ENCODE peak calls at places on chromosomes 3 and 15, in eight cellular contexts. One of them, this sample, is unnamed. For H3K4me1, the result is how much of the 10 kb centered on the place peaks cover.

GRCh38 chr3:126528419-126528799 is 4.5 kb downstream of the CHST13 start:
- DNase-seq in uterus: no peak
- DNase-seq in heart left ventricle: no peak
- DNase-seq in CD4-positive, CD25-positive, alpha-beta regulatory T cell: no peak
- DNase-seq in hepatocyte: no peak
- DNase-seq in esophagus squamous epithelium: no peak
- DNase-seq in PC-9: no peak
- DNase-seq in GM23338: no peak
- DNase-seq in this sample: no peak

GRCh38 chr3:14322667-14323295 is 79.6 kb upstream of the SLC6A6 start:
- DNase-seq in uterus: no peak
- DNase-seq in heart left ventricle: no peak
- DNase-seq in CD4-positive, CD25-positive, alpha-beta regulatory T cell: no peak
- DNase-seq in hepatocyte: no peak
- DNase-seq in esophagus squamous epithelium: no peak
- DNase-seq in PC-9: no peak
- DNase-seq in GM23338: no peak
- DNase-seq in this sample: no peak

GRCh38 chr3:52934626-52935530 is 37.5 kb upstream of the STIMATE start:
- DNase-seq in uterus: peak
- DNase-seq in heart left ventricle: peak
- DNase-seq in CD4-positive, CD25-positive, alpha-beta regulatory T cell: peak
- DNase-seq in hepatocyte: peak
- DNase-seq in esophagus squamous epithelium: no peak
- DNase-seq in PC-9: no peak
- DNase-seq in GM23338: peak
- DNase-seq in this sample: peak

GRCh38 chr3:143595456-143596077 is 252.7 kb downstream of the SLC9A9 start:
- DNase-seq in uterus: no peak
- DNase-seq in heart left ventricle: no peak
- DNase-seq in CD4-positive, CD25-positive, alpha-beta regulatory T cell: no peak
- DNase-seq in hepatocyte: no peak
- DNase-seq in esophagus squamous epithelium: no peak
- DNase-seq in PC-9: no peak
- DNase-seq in GM23338: no peak
- DNase-seq in this sample: no peak

GRCh38 chr15:78981532-78982313 is 36.9 kb upstream of the CTSH start:
- DNase-seq in uterus: no peak
- DNase-seq in heart left ventricle: no peak
- DNase-seq in CD4-positive, CD25-positive, alpha-beta regulatory T cell: no peak
- DNase-seq in hepatocyte: no peak
- DNase-seq in esophagus squamous epithelium: no peak
- DNase-seq in PC-9: no peak
- DNase-seq in GM23338: no peak
- DNase-seq in this sample: no peak

GRCh38 chr3:131107637-131108433 is 81.2 kb downstream of the NEK11 start:
- DNase-seq in uterus: no peak
- DNase-seq in heart left ventricle: no peak
- DNase-seq in CD4-positive, CD25-positive, alpha-beta regulatory T cell: no peak
- DNase-seq in hepatocyte: no peak
- DNase-seq in esophagus squamous epithelium: no peak
- DNase-seq in PC-9: no peak
- DNase-seq in GM23338: no peak
- DNase-seq in this sample: no peak

GRCh38 chr3:195236076-195236798 is 34.7 kb downstream of the XXYLT1 start:
- DNase-seq in uterus: peak
- DNase-seq in heart left ventricle: no peak
- DNase-seq in CD4-positive, CD25-positive, alpha-beta regulatory T cell: no peak
- DNase-seq in hepatocyte: no peak
- DNase-seq in esophagus squamous epithelium: no peak
- DNase-seq in PC-9: no peak
- DNase-seq in GM23338: no peak
- DNase-seq in this sample: no peak

GRCh38 chr15:42736178-42736792 is 643 bp downstream of the CDAN1 start:
- DNase-seq in uterus: no peak
- DNase-seq in heart left ventricle: no peak
- DNase-seq in CD4-positive, CD25-positive, alpha-beta regulatory T cell: peak
- DNase-seq in hepatocyte: peak
- DNase-seq in esophagus squamous epithelium: no peak
- DNase-seq in PC-9: no peak
- DNase-seq in GM23338: peak
- DNase-seq in this sample: peak

GRCh38 chr3:115876860-115877646 is 253.7 kb downstream of the GAP43 start:
- DNase-seq in uterus: no peak
- DNase-seq in heart left ventricle: no peak
- DNase-seq in CD4-positive, CD25-positive, alpha-beta regulatory T cell: no peak
- DNase-seq in hepatocyte: no peak
- DNase-seq in esophagus squamous epithelium: no peak
- DNase-seq in PC-9: no peak
- DNase-seq in GM23338: no peak
- DNase-seq in this sample: no peak

GRCh38 chr3:95338446-95338845 is 1275.6 kb downstream of the NSUN3 start:
- DNase-seq in uterus: no peak
- DNase-seq in heart left ventricle: no peak
- DNase-seq in CD4-positive, CD25-positive, alpha-beta regulatory T cell: no peak
- DNase-seq in hepatocyte: no peak
- DNase-seq in esophagus squamous epithelium: no peak
- DNase-seq in PC-9: no peak
- DNase-seq in GM23338: no peak
- DNase-seq in this sample: no peak

DNA sequence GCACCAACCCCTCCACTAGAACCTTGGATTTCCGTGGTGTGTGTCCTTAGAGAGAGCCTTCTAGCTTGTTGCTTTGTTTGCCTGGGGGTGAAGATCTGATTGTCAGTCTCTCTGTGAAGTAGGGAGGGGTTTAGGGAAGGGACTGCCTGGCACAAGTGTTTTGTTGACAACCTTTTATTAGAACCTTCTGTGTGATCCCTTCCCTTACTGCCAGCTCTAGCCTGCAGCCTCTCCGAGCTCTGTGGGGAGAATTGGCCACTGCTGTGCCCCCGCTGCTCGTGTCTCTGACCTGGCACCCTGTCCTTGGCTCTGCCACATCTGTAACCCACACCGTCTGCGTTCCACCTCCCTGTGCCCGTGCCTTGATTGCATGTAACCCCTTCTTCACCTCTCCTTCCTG is 30.9 kb upstream of the PCSK6 start:
- DNase-seq in uterus: no peak
- DNase-seq in heart left ventricle: no peak
- DNase-seq in CD4-positive, CD25-positive, alpha-beta regulatory T cell: no peak
- DNase-seq in hepatocyte: no peak
- DNase-seq in esophagus squamous epithelium: no peak
- DNase-seq in PC-9: no peak
- DNase-seq in GM23338: no peak
- DNase-seq in this sample: no peak
- H3K4me1 ChIP-seq in uterus: under half
- H3K4me1 ChIP-seq in heart left ventricle: under half
- H3K4me1 ChIP-seq in CD4-positive, CD25-positive, alpha-beta regulatory T cell: under half
- H3K4me1 ChIP-seq in hepatocyte: under half
- H3K4me1 ChIP-seq in esophagus squamous epithelium: under half
- H3K4me1 ChIP-seq in PC-9: under half
- H3K4me1 ChIP-seq in GM23338: under half
- H3K4me1 ChIP-seq in this sample: under half

DNA sequence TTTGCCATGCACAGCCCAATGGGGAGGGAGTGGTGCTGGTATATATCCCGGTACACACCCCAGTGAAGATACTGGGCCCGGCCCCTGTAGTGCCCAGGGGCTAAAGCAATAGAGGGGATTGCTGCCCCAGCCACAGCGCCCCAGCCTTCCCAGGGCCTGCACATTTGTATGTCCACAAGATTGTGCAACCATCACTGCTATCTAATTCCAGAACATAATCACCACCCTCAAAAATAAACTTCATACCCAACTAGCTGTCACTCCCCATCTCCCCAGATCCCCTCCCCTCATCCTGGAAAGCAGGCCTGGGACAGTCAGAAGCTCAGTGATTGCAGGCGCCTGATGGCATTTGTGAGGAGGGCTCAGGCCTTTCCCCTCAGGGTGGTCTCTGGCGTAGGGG is 13.5 kb downstream of the GNAI2 start:
- DNase-seq in uterus: no peak
- DNase-seq in heart left ventricle: no peak
- DNase-seq in CD4-positive, CD25-positive, alpha-beta regulatory T cell: no peak
- DNase-seq in hepatocyte: no peak
- DNase-seq in esophagus squamous epithelium: no peak
- DNase-seq in PC-9: no peak
- DNase-seq in GM23338: no peak
- DNase-seq in this sample: no peak
- H3K4me1 ChIP-seq in uterus: under half
- H3K4me1 ChIP-seq in heart left ventricle: half or more
- H3K4me1 ChIP-seq in CD4-positive, CD25-positive, alpha-beta regulatory T cell: half or more
- H3K4me1 ChIP-seq in hepatocyte: under half
- H3K4me1 ChIP-seq in esophagus squamous epithelium: half or more
- H3K4me1 ChIP-seq in PC-9: under half
- H3K4me1 ChIP-seq in GM23338: under half
- H3K4me1 ChIP-seq in this sample: half or more

GRCh38 chr3:42843730-42844713 is 31.7 kb downstream of the CYP8B1 start:
- DNase-seq in uterus: peak
- DNase-seq in heart left ventricle: no peak
- DNase-seq in CD4-positive, CD25-positive, alpha-beta regulatory T cell: no peak
- DNase-seq in hepatocyte: no peak
- DNase-seq in esophagus squamous epithelium: no peak
- DNase-seq in PC-9: no peak
- DNase-seq in GM23338: peak
- DNase-seq in this sample: no peak
- H3K4me1 ChIP-seq in uterus: under half
- H3K4me1 ChIP-seq in heart left ventricle: under half
- H3K4me1 ChIP-seq in CD4-positive, CD25-positive, alpha-beta regulatory T cell: under half
- H3K4me1 ChIP-seq in hepatocyte: under half
- H3K4me1 ChIP-seq in esophagus squamous epithelium: under half
- H3K4me1 ChIP-seq in PC-9: under half
- H3K4me1 ChIP-seq in GM23338: under half
- H3K4me1 ChIP-seq in this sample: under half

GRCh38 chr3:69326821-69327433 is 59.0 kb downstream of the FRMD4B start:
- DNase-seq in uterus: no peak
- DNase-seq in heart left ventricle: no peak
- DNase-seq in CD4-positive, CD25-positive, alpha-beta regulatory T cell: peak
- DNase-seq in hepatocyte: no peak
- DNase-seq in esophagus squamous epithelium: no peak
- DNase-seq in PC-9: no peak
- DNase-seq in GM23338: no peak
- DNase-seq in this sample: peak
- H3K4me1 ChIP-seq in uterus: under half
- H3K4me1 ChIP-seq in heart left ventricle: half or more
- H3K4me1 ChIP-seq in CD4-positive, CD25-positive, alpha-beta regulatory T cell: under half
- H3K4me1 ChIP-seq in hepatocyte: under half
- H3K4me1 ChIP-seq in esophagus squamous epithelium: under half
- H3K4me1 ChIP-seq in PC-9: under half
- H3K4me1 ChIP-seq in GM23338: under half
- H3K4me1 ChIP-seq in this sample: under half

GRCh38 chr3:137766069-137766960 is 2.2 kb downstream of the SOX14 start:
- DNase-seq in uterus: no peak
- DNase-seq in heart left ventricle: no peak
- DNase-seq in CD4-positive, CD25-positive, alpha-beta regulatory T cell: no peak
- DNase-seq in hepatocyte: no peak
- DNase-seq in esophagus squamous epithelium: no peak
- DNase-seq in PC-9: no peak
- DNase-seq in GM23338: peak
- DNase-seq in this sample: no peak
- H3K4me1 ChIP-seq in uterus: under half
- H3K4me1 ChIP-seq in heart left ventricle: under half
- H3K4me1 ChIP-seq in CD4-positive, CD25-positive, alpha-beta regulatory T cell: under half
- H3K4me1 ChIP-seq in hepatocyte: under half
- H3K4me1 ChIP-seq in esophagus squamous epithelium: under half
- H3K4me1 ChIP-seq in PC-9: under half
- H3K4me1 ChIP-seq in GM23338: half or more
- H3K4me1 ChIP-seq in this sample: under half

GRCh38 chr15:38684461-38685000 is 119.9 kb upstream of the RASGRP1 start:
- DNase-seq in uterus: no peak
- DNase-seq in heart left ventricle: no peak
- DNase-seq in CD4-positive, CD25-positive, alpha-beta regulatory T cell: peak
- DNase-seq in hepatocyte: no peak
- DNase-seq in esophagus squamous epithelium: no peak
- DNase-seq in PC-9: no peak
- DNase-seq in GM23338: no peak
- DNase-seq in this sample: no peak

GRCh38 chr15:38685686-38686339 is 121.2 kb upstream of the RASGRP1 start:
- DNase-seq in uterus: no peak
- DNase-seq in heart left ventricle: no peak
- DNase-seq in CD4-positive, CD25-positive, alpha-beta regulatory T cell: peak
- DNase-seq in hepatocyte: no peak
- DNase-seq in esophagus squamous epithelium: no peak
- DNase-seq in PC-9: no peak
- DNase-seq in GM23338: no peak
- DNase-seq in this sample: peak

GRCh38 chr15:38682861-38683260 is 118.2 kb upstream of the RASGRP1 start:
- DNase-seq in uterus: no peak
- DNase-seq in heart left ventricle: no peak
- DNase-seq in CD4-positive, CD25-positive, alpha-beta regulatory T cell: peak
- DNase-seq in hepatocyte: no peak
- DNase-seq in esophagus squamous epithelium: no peak
- DNase-seq in PC-9: no peak
- DNase-seq in GM23338: no peak
- DNase-seq in this sample: no peak

GRCh38 chr15:38682363-38682762 is 117.7 kb upstream of the RASGRP1 start:
- DNase-seq in uterus: no peak
- DNase-seq in heart left ventricle: no peak
- DNase-seq in CD4-positive, CD25-positive, alpha-beta regulatory T cell: no peak
- DNase-seq in hepatocyte: no peak
- DNase-seq in esophagus squamous epithelium: no peak
- DNase-seq in PC-9: no peak
- DNase-seq in GM23338: no peak
- DNase-seq in this sample: no peak

DNA sequence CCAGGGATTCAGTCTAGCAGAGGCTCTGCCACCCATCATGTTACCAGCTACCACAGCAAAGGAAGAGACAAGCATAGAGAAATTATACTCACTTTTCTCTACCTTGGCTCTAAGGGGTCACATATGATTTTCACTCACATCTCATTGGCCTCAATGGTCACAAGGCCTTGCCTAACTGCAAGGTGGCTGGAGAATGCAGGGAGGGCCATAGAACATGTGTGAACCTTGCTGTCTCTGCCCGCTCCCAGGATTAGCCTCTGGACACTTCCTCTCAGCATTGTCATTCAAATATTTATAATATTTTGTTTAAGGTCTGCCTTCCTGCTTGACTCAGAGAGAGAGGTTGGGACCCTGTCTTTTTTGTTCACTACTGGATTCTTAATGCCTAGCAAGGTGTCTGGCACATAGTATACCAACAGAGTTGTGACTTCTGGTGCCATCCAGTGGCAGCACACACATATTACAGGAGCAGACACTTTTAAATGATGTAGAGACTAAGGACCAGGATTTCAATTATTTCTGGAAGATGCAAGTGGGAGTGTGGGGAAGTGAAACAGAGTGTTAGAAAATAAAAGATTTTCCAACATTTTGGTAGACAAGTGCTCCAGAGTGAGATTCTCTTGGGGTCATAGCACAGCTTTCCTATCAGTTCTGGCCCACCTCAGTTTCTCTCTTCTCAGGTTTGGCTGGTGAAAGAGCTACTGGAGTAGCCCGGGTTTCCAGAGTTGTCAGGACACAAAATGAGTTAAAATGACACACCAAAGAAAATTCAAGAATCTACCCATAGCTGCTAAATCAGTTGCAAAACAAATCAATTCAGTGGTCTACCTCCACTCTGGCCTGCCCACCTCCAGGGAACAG is 119.0 kb upstream of the RASGRP1 start:
- DNase-seq in uterus: no peak
- DNase-seq in heart left ventricle: peak
- DNase-seq in CD4-positive, CD25-positive, alpha-beta regulatory T cell: peak
- DNase-seq in hepatocyte: peak
- DNase-seq in esophagus squamous epithelium: no peak
- DNase-seq in PC-9: no peak
- DNase-seq in GM23338: peak
- DNase-seq in this sample: peak
- H3K4me1 ChIP-seq in uterus: under half
- H3K4me1 ChIP-seq in heart left ventricle: under half
- H3K4me1 ChIP-seq in CD4-positive, CD25-positive, alpha-beta regulatory T cell: half or more
- H3K4me1 ChIP-seq in hepatocyte: under half
- H3K4me1 ChIP-seq in esophagus squamous epithelium: under half
- H3K4me1 ChIP-seq in PC-9: under half
- H3K4me1 ChIP-seq in GM23338: under half
- H3K4me1 ChIP-seq in this sample: half or more